ENCODE peak calls at places on chromosomes 3 and 15, in ten cellular contexts. D is GM12891; V is Peyer's patch; C is germinal center; L is stimulated activated CD4-positive, alpha-beta T cell treated with anti-CD3 and anti-CD28 coated beads, Interleukin-1b, Interleukin-23, amount 100 ng/mL, for 4 hours; Z is astrocyte of the spinal cord; M is AG09309; Q is stimulated activated naive B cell treated with anti-CD40 and anti-IgM and Interleukin-4, amounts not matched to agents 10 μg/mL and 1 μg/mL and 100 μg/mL, for 72 hours; A is neuronal stem cell; P is NCI-H510A treated with DMSO at 0.1 percent for 48 hours. U is an unnamed sample.

GRCh38 chr3:177197934-177198484 is 727 bp upstream of the TBL1XR1 start:
- DNase-seq in C (no peak), V (no peak), Q (no peak), M (no peak), L (no peak), D (no peak), Z (peak; percentile 33), P (no peak), A (no peak), U (no peak)

GRCh38 chr3:172106989-172107388 is 67.6 kb downstream of the FNDC3B start:
- DNase-seq in C (peak; percentile 49), Z (no peak), M (no peak), A (no peak), L (no peak), Q (peak; percentile 32), D (no peak), V (peak; percentile 75), P (no peak), U (no peak)

GRCh38 chr15:70017025-70017424 is 80.7 kb downstream of the TLE3 start:
- DNase-seq in M (no peak), Q (no peak), Z (no peak), L (no peak), V (no peak), D (no peak), A (no peak), C (no peak), P (no peak), U (no peak)

GRCh38 chr3:123080864-123081562 is 14.2 kb downstream of the PDIA5 start:
- DNase-seq in Z (no peak), D (no peak), A (no peak), C (no peak), M (no peak), Q (no peak), P (no peak), V (no peak), L (no peak), U (no peak)

GRCh38 chr3:4561661-4562060 is 68.5 kb downstream of the ITPR1 start:
- DNase-seq in M (no peak), D (no peak), P (no peak), Q (no peak), L (no peak), Z (no peak), A (no peak), C (no peak), V (no peak), U (no peak)

GRCh38 chr3:171788546-171789351 is 21.5 kb downstream of the PLD1 start:
- DNase-seq in Q (no peak), Z (peak; percentile 90), D (no peak), L (no peak), M (peak; percentile 98), V (no peak), C (no peak), A (no peak), P (peak; percentile 40), U (no peak)

GRCh38 chr15:55279746-55280351 is 9.8 kb downstream of the RAB27A start:
- DNase-seq in V (peak; percentile 39), M (peak; percentile 80), Z (peak; percentile 89), L (no peak), C (no peak), D (no peak), P (no peak), Q (peak; percentile 20), A (no peak), U (no peak)

GRCh38 chr15:74978077-74978476 is 17.3 kb upstream of the SCAMP5 start:
- DNase-seq in D (no peak), V (no peak), Q (no peak), C (no peak), Z (no peak), P (no peak), A (no peak), M (no peak), L (no peak), U (no peak)

GRCh38 chr3:177694316-177694715 is 497.0 kb upstream of the TBL1XR1 start:
- DNase-seq in Z (peak; percentile 61), V (no peak), A (no peak), L (no peak), P (no peak), Q (peak; percentile 23), C (no peak), D (no peak), M (peak; percentile 34), U (no peak)

GRCh38 chr3:64490180-64490579 is 197.6 kb downstream of the ADAMTS9 start:
- DNase-seq in D (no peak), P (no peak), A (no peak), Q (no peak), C (no peak), M (no peak), L (no peak), Z (no peak), V (no peak), U (no peak)